ENCODE peak calls at places on chromosomes 5 and 9, in eight cellular contexts. O is putamen; I is body of pancreas; V is hepatocyte; U is activated CD4-positive, alpha-beta T cell treated with anti-CD3 and anti-CD28 coated beads, Interleukin-2, amount 10 ng/mL, durations not matched to agents 7 days and 5 days; P is skeletal muscle cell; E is AG09309; G is GM12892. R is an unnamed sample.

GRCh38 chr9:91589101-91589553 is 165.5 kb upstream of the NFIL3 start:
- DNase-seq in E (peak; percentile 29), P (peak; percentile 84), I (peak; percentile 22), V (peak; percentile 51), O (no peak), G (no peak), U (no peak), R (peak; percentile 4)

GRCh38 chr5:41871866-41872265 is 1.6 kb upstream of the OXCT1 start:
- DNase-seq in I (peak; percentile 27), E (peak; percentile 41), O (peak; percentile 23), P (peak; percentile 30), V (no peak), U (no peak), G (no peak), R (no peak)

GRCh38 chr9:131013771-131014676 is 5.0 kb downstream of the LAMC3 start:
- DNase-seq in P (no peak), V (no peak), E (no peak), G (no peak), U (no peak), I (no peak), O (no peak), R (no peak)

GRCh38 chr9:87120610-87121009 is 173.3 kb upstream of the GAS1 start:
- DNase-seq in V (no peak), P (no peak), U (no peak), O (no peak), I (no peak), G (no peak), E (no peak), R (no peak)

GRCh38 chr9:137759649-137760321 is 117.8 kb upstream of the CACNA1B start:
- DNase-seq in E (no peak), P (no peak), I (no peak), O (no peak), U (no peak), G (no peak), V (no peak), R (no peak)

GRCh38 chr5:40976836-40977235 is 67.5 kb downstream of the C7 start:
- DNase-seq in P (no peak), V (no peak), I (no peak), O (no peak), U (no peak), G (no peak), E (no peak), R (no peak)

GRCh38 chr5:151345808-151346478 is 1.4 kb downstream of the SLC36A2 start:
- DNase-seq in G (no peak), E (no peak), V (no peak), P (no peak), U (no peak), O (no peak), I (no peak), R (no peak)

GRCh38 chr5:94793113-94793815 is 174.8 kb downstream of the SLF1 start:
- DNase-seq in G (peak; percentile 21), O (no peak), V (no peak), U (peak; percentile 59), P (peak; percentile 86), E (peak; percentile 67), I (no peak), R (no peak)

GRCh38 chr5:163478126-163478981 is 17.9 kb downstream of the HMMR start:
- DNase-seq in I (no peak), O (no peak), G (no peak), E (no peak), U (no peak), V (no peak), P (no peak), R (peak; percentile 11)

GRCh38 chr5:43041131-43041668 is 1.1 kb upstream of the ANXA2R start:
- DNase-seq in O (no peak), V (peak; percentile 43), I (no peak), G (no peak), P (no peak), U (peak; percentile 59), E (no peak), R (no peak)

GRCh38 chr5:115898656-115899055 is 56.9 kb downstream of the AP3S1 start:
- DNase-seq in I (no peak), O (no peak), V (no peak), U (no peak), P (no peak), E (no peak), G (no peak), R (no peak)

GRCh38 chr9:129889936-129890717 is 54.9 kb downstream of the USP20 start:
- DNase-seq in I (no peak), E (no peak), G (no peak), U (peak; percentile 92), O (no peak), V (no peak), P (no peak), R (no peak)